ENCODE peak calls at places on chromosomes 12 and 14, in five cellular contexts. A is Karpas-422; R is CD4-positive, alpha-beta memory T cell; D is Panc1; X is left lung. Z is an unnamed sample.
A peak's percentile ranks its signal among the peaks of the same experiment; 100 is the strongest.

GRCh38 chr12:32217354-32218310 is 111.0 kb downstream of the BICD1 start:
- DNase-seq in A (no peak), R (no peak), D (no peak), X (peak; percentile 35), Z (peak; percentile 69)

GRCh38 chr14:71166434-71166833 is 259.2 kb downstream of the PCNX1 start:
- DNase-seq in A (peak; percentile 72), R (no peak), D (no peak), X (no peak), Z (no peak)

GRCh38 chr14:78341827-78342389 is 171.7 kb downstream of the NRXN3 start:
- DNase-seq in A (no peak), R (no peak), D (no peak), X (no peak), Z (no peak)

GRCh38 chr12:82758743-82759142 is 72.0 kb downstream of the TMTC2 start:
- DNase-seq in A (no peak), R (no peak), D (no peak), X (no peak), Z (no peak)

GRCh38 chr14:102396531-102396930 is 33.8 kb downstream of the TECPR2 start:
- DNase-seq in A (no peak), R (no peak), D (no peak), X (no peak), Z (no peak)

GRCh38 chr12:85782711-85783110 is 53.5 kb downstream of the RASSF9 start:
- DNase-seq in A (no peak), R (no peak), D (no peak), X (no peak), Z (no peak)

GRCh38 chr12:92717202-92717601 is 14.4 kb downstream of the PLEKHG7 start:
- DNase-seq in A (peak; percentile 58), R (no peak), D (no peak), X (no peak), Z (no peak)

GRCh38 chr14:94646481-94646880 is 34.3 kb downstream of the SERPINA3 start:
- DNase-seq in A (no peak), R (no peak), D (no peak), X (no peak), Z (no peak)

GRCh38 chr12:1533602-1534304 is 60.6 kb downstream of the FBXL14 start:
- DNase-seq in A (peak; percentile 78), R (peak; percentile 41), D (no peak), X (no peak), Z (no peak)

GRCh38 chr14:24297190-24297964 is 2.2 kb downstream of the DHRS1 start:
- DNase-seq in A (no peak), R (no peak), D (no peak), X (no peak), Z (no peak)

GRCh38 chr14:24300326-24300980 is 803 bp downstream of the NOP9 start:
- DNase-seq in A (no peak), R (no peak), D (no peak), X (no peak), Z (no peak)

GRCh38 chr14:24296341-24297157 is 3.0 kb downstream of the DHRS1 start:
- DNase-seq in A (peak; percentile 93), R (peak; percentile 72), D (peak; percentile 61), X (peak; percentile 71), Z (peak; percentile 72)

GRCh38 chr14:24299255-24300191 is at the start of the genes DHRS1 and NOP9:
- DNase-seq in A (peak; percentile 99), R (peak; percentile 92), D (peak; percentile 46), X (peak; percentile 93), Z (peak; percentile 94)

DNA sequence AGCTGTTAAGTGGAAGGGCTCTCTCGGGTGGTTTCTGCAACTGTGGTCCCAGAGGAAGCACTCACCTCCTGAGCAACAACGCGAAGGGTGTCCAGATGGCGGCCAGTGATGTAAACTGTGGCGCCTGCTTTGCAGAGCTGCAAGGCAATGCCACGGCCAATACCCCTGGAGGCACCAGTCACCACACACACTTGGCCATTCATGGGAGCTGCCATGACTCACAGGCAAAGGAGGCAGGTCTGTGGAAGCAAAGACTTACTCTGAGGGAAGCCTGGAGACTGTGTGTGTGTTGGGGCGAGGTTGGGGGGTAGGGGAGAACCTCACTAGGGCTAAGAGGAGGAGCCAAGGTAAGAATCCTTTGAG is 707 bp downstream of the DHRS1 start:
- DNase-seq in A (peak; percentile 59), R (no peak), D (no peak), X (no peak), Z (no peak)
- H3K27ac ChIP-seq in A (no peak overlapping the region), R (peak overlapping the region; percentile 87), D (peak overlapping the region; percentile 68), X (peak overlapping the region; percentile 73), Z (peak overlapping the region; percentile 92)

DNA sequence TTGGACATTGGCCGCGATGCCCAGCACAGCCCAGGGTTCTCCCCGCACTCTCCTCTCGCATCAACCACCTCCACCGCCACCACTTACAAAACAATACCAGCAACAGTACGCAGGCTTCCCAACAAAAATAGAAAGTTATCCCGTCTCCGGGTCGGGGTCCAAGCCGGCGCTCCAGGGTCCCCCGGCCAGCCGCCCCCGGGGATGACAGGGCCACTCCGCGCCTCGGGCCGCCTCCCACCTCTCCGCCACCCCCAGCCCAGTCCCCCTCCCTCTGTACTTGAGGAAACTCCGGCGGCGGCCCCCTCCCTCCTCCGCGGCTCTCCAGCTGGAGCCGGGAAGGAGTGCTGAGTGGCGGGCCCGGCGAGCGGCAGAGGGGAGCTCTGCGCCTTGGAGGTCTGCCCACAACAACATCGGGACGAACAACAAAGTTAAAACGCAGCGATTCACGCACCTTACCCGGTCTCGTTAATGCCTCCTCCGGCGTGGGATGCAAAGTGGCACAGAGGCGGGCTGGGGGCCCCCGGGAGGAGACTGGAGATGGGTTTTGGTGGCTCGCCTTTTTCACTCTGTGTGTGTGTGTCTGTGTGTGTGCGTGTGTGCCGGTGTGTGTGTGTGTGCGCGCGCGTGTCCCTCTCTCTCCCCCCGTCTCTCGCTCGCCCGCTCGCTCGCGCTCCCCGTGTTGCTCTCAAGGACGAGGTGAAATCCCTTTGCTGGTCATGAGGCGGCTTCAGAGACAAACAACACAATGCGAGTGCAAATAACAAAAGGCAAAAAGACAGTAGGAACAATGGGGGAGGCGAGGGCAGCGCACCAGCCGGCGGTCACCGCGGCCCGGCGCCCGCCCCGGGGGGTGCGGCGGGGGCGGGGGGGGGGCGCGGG is 386.8 kb downstream of the BCAT1 start:
- DNase-seq in A (peak; percentile 47), R (no peak), D (no peak), X (peak; percentile 75), Z (peak; percentile 82)
- H3K27ac ChIP-seq in A (no peak overlapping the region), R (no peak overlapping the region), D (no peak overlapping the region), X (peak overlapping the region; percentile 77), Z (peak overlapping the region; percentile 85)

DNA sequence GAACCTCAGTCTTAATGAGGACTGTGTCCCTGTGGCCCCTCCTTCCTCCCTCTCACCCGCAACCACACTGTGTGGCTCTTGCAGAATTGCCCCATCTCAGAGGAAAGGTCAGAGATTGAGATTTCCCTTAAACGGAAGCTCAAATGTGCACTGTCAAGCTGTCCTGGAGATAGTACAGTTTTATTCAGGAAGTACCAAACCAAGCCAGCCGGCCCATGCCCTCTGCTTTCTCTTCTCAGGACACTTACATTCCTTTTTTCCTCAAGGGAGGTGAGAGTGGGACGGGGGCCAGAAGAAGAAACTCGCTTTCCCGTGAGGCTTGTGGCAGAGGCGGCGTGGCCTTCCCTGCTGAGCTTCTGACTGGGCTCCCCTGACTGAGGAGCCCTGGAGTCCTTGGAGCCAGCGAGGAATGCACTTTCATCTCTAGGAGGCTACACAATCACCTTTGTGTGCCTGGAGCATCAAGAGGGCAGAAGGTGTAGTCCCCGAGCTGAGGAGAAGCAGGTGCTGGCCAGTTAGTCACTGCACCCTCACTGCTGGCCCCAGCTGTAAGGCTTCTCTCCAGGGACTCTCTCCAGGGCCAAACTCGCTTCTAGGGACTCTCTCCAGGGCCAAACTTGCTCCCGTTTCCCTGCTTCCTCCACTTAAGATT is 24.1 kb upstream of the ATP2A2 start:
- DNase-seq in A (no peak), R (no peak), D (no peak), X (peak; percentile 55), Z (peak; percentile 61)
- H3K27ac ChIP-seq in A (no peak overlapping the region), R (no peak overlapping the region), D (no peak overlapping the region), X (peak overlapping the region; percentile 75), Z (peak overlapping the region; percentile 66)

DNA sequence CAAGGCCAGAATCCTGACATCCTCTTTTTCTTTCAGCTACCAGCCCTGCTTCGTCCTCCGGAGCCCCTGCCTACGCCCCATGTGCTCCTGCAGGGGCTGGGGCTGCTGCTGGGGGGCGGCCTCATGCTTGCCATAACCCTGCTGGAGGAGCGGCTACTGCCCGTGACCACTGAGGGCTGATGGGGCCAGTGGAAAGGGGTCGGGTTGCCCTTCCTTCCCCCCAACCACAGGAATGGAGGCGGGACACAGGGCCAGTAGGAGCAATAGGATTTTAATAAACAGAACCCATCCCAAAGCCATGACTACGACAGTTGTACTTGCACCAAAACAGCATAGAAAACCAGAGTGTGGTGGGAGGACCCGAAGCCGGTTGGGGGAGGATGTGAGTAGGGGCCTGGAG is 7.7 kb downstream of the SLC39A5 start:
- DNase-seq in A (no peak), R (no peak), D (no peak), X (no peak), Z (no peak)
- H3K27ac ChIP-seq in A (no peak overlapping the region), R (no peak overlapping the region), D (no peak overlapping the region), X (no peak overlapping the region), Z (no peak overlapping the region)

DNA sequence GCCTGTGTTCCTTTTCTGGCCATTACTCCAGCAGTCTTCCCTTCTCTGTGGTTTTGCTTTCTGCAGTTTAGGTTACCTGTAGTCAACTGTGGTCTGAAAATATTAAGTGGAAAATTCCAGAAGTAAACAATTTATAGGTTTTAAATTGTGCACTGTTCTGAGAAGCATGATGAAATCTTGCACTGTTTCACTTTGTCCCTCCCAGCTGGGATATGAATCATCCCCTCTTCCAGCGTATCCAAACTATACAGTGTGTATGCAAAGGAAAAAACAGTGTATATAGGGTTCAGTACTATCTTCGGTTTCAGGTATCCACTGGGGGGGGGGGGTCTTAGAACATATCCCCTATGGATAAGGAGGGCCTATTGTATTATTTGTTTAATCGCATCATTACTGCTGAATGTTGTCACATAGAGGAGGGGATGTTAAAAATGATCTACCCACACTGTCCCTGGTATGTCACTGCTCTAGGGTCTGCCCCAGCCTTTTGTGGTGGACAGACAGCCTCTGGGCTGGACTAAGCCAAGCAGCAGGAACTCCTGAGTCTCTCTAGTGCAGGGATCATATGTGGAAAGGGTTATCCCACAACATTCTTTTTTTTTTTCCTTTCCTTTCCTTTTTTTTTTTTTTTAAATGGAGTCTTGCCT is 109.1 kb upstream of the MAX start:
- DNase-seq in A (no peak), R (no peak), D (no peak), X (no peak), Z (no peak)
- H3K27ac ChIP-seq in A (peak overlapping the region; percentile 36), R (no peak overlapping the region), D (no peak overlapping the region), X (peak overlapping the region; percentile 79), Z (no peak overlapping the region)

DNA sequence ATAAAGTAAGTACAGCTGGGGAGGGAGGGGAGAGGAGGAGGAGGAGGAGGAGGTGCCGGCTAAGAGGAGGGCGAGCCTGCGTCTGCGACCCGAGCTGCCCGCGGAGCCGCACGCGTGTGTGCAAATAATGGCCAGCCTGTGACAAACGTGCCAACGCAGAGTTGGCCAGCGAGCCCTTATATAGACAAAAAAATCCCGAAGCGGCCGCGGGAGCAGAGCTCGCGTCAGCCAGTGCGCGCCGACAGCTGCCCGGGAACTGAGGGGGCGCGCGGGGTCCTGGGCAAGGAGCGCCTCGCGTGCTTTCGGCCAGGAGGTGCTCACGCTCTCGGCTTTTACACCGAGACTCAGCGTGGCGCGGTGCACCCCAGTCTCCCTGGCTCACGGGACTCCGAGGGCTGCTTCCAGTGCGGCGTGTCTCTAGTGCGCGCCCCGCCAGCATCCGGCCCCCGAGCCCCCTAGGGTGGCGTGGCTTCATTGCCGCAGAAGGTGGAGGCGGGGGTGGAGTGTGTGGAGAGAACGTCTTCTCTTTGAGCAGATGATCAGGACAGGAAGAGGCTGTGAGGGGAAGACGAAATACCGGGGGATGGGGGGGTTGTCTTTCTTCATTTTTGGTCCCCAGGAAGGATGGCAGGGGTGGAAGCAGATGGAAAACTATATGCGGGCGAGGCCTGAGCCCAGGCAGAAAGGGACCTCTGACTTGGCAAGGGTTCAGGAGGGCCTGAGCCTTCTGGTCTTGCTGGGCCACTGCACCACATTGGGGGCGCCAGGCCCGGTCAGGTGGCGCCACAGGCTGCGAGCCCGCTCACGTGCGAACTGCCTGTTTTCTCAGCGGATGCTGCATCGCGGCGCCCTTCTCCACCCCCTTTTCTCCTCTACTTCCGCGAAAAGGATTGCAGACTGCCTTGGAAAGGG is 659 bp downstream of the SLC16A7 start:
- DNase-seq in A (peak; percentile 93), R (peak; percentile 85), D (no peak), X (peak; percentile 85), Z (peak; percentile 79)
- H3K27ac ChIP-seq in A (peak overlapping the region; percentile 91), R (peak overlapping the region; percentile 75), D (no peak overlapping the region), X (peak overlapping the region; percentile 94), Z (peak overlapping the region; percentile 94)

Z was measured in lower lobe of right lung.